ENCODE peak calls at places on chromosomes 12 and 14, in four cellular contexts. S is CD8-positive, alpha-beta T cell; N is HFF-Myc; Q is left ventricle myocardium inferior. H is an unnamed sample.

GRCh38 chr14:69711065-69711464 is 55.9 kb upstream of the SRSF5 start:
- DNase-seq in N (no peak), S (no peak), Q (peak; percentile 86), H (no peak)

GRCh38 chr14:39467889-39468524 is 35.8 kb upstream of the FBXO33 start:
- DNase-seq in S (no peak), Q (no peak), N (no peak), H (no peak)

GRCh38 chr12:99130808-99131538 is 485.9 kb downstream of the APAF1 start:
- DNase-seq in N (no peak), S (no peak), Q (no peak), H (no peak)

GRCh38 chr12:106416273-106416672 is 58.7 kb downstream of the POLR3B start:
- DNase-seq in N (no peak), Q (no peak), S (no peak), H (no peak)

GRCh38 chr12:13218641-13219040 is 22.1 kb downstream of the EMP1 start:
- DNase-seq in N (no peak), Q (no peak), S (no peak), H (no peak)

GRCh38 chr12:90801776-90802175 is 153.2 kb downstream of the CCER1 start:
- DNase-seq in N (no peak), S (no peak), Q (no peak), H (no peak)

GRCh38 chr12:63045020-63045860 is 105.8 kb downstream of the AVPR1A start:
- DNase-seq in Q (no peak), N (no peak), S (no peak), H (no peak)

GRCh38 chr12:608413-608812 is 54.8 kb downstream of the NINJ2 start:
- DNase-seq in Q (no peak), N (no peak), S (no peak), H (no peak)

GRCh38 chr12:1993341-1993740 is 10.9 kb downstream of the DCP1B start:
- DNase-seq in S (no peak), Q (no peak), N (peak; percentile 78), H (no peak)

GRCh38 chr14:101815994-101816393 is 54.5 kb downstream of the PPP2R5C start:
- DNase-seq in N (no peak), S (no peak), Q (no peak), H (no peak)

GRCh38 chr14:69580009-69580577 is 5.4 kb upstream of the CCDC177 start:
- DNase-seq in Q (no peak), S (no peak), N (no peak), H (no peak)

GRCh38 chr14:84527706-84528105 is 1002.2 kb upstream of the FLRT2 start:
- DNase-seq in N (no peak), S (no peak), Q (no peak), H (no peak)

GRCh38 chr12:124379938-124380754 is 85.3 kb downstream of the RFLNA start:
- DNase-seq in Q (peak; percentile 66), S (no peak), N (no peak), H (peak; percentile 88)

GRCh38 chr12:45583011-45583657 is 146.4 kb upstream of the ARID2 start:
- DNase-seq in N (no peak), S (no peak), Q (no peak), H (no peak)

GRCh38 chr14:75876526-75876925 is 105.3 kb downstream of the TGFB3 start:
- DNase-seq in N (no peak), S (no peak), Q (no peak), H (no peak)

GRCh38 chr12:69610126-69610525 is 581 bp downstream of the LRRC10 start:
- DNase-seq in N (no peak), Q (no peak), S (no peak), H (no peak)

GRCh38 chr12:41556176-41556575 is 368.1 kb downstream of the PDZRN4 start:
- DNase-seq in N (no peak), S (no peak), Q (no peak), H (no peak)

GRCh38 chr14:75238728-75239455 is 39.7 kb upstream of the FOS start:
- DNase-seq in Q (peak; percentile 22), N (no peak), S (no peak), H (no peak)

GRCh38 chr12:124782132-124782531 is 81.5 kb downstream of the SCARB1 start:
- DNase-seq in N (no peak), Q (no peak), S (no peak), H (no peak)

GRCh38 chr12:75699728-75700496 is 188.5 kb upstream of the KRR1 start:
- DNase-seq in Q (no peak), S (no peak), N (no peak), H (no peak)

DNA sequence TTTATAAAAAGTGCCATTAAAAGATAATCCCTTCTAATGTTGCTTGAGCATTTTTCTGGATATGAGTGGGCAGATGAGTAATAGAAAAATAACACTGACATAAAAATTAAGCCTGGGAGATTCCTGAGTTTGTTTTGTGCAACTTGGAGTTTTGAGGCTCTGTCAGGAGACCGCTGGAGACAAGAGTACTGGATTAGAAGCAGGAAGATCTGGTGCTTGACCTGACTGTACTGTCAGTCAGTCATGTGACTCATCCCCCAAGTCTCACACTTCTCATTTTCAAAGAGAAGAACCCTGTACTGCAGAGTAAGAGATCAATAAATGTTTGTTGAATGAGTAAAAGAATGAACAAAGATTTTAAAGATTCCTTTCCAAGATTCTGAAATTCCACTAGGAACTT is 29.4 kb downstream of the ANO4 start:
- DNase-seq in N (no peak), Q (no peak), S (no peak), H (no peak)
- TF ChIP-seq CTCF in N (no peak), Q (no peak), S (no peak), H (no peak)

GRCh38 chr12:65585648-65586420 is 238.4 kb upstream of the HMGA2 start:
- DNase-seq in N (no peak), Q (no peak), S (no peak), H (no peak)
- TF ChIP-seq CTCF in N (no peak), Q (no peak), S (no peak), H (no peak)

DNA sequence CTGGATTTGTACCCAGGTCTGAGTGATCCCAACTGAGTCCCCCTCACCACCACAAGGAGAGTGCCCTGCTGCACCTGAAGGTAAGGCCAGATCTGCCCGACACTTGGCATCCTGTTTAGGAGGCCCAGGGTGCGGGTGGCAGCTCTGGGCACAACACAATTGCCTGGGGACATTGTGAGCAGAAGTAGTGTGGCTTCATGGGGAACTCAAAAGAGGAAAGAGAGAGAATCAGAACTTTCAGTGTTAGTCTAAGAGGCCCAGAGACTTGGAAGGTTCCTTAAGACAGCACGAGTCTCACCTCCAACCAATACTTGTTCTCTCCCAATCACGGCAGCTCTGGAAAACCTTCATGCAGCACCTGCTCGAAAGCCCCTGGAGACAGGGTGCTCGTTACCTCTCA is 6.6 kb upstream of the SLC8B1 start:
- DNase-seq in N (no peak), Q (no peak), S (no peak), H (no peak)
- TF ChIP-seq CTCF in N (no peak), Q (no peak), S (no peak), H (no peak)

DNA sequence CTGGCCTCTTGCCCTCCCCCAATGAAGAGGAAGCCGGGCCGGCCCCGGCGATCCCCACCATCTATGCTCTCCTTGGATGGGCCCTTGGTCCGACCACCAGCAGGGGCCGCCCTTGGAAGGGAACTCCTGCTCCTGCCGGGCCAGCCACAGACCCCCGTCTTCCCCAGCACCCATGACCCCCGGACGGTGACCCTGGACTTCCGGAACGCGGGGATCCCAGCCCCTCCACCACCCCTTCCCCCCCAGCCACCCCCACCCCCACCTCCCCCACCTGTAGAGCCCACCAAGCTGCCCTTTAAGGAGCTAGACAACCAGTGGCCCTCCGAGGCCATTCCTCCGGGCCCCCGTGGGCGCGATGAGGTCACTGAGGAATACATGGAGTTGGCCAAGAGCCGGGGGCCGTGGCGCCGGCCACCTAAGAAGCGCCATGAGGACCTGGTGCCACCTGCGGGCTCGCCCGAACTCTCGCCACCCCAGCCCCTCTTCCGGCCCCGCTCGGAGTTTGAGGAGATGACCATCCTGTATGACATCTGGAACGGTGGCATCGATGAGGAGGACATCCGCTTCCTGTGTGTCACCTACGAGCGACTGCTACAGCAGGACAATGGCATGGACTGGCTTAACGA is 19.4 kb downstream of the SETD1B start:
- DNase-seq in N (no peak), S (no peak), Q (no peak), H (no peak)
- TF ChIP-seq CTCF in N (no peak), S (no peak), Q (no peak), H (no peak)

GRCh38 chr12:131702573-131702877 is 8.4 kb upstream of the SFSWAP start:
- DNase-seq in N (no peak), S (no peak), Q (no peak), H (no peak)

GRCh38 chr12:131700271-131700670 is 10.6 kb upstream of the SFSWAP start:
- DNase-seq in Q (no peak), S (no peak), N (no peak), H (no peak)

GRCh38 chr12:131701705-131702572 is 9.0 kb upstream of the SFSWAP start:
- DNase-seq in S (peak; percentile 19), N (no peak), Q (no peak), H (no peak)

GRCh38 chr12:131703161-131703560 is 7.7 kb upstream of the SFSWAP start:
- DNase-seq in S (no peak), N (no peak), Q (no peak), H (no peak)

DNA sequence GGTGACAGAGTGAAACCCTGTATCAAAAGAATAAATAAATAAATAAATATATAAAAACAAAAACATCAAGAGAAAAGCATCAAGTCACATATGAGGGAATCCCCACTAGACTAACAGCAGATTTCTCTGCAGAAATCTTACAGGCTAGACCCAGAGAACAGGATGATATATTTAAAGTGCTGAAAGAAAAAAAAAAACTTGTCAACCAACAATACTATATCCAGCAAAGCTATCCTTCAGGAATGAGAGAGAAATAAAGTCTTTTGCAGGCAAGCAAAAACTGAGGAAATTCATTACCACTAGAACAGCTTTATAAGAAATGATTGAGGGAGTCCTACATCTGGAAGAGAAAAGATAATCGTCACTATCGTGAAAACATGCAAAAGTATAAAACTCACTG is 6.4 kb upstream of the SFSWAP start:
- DNase-seq in Q (no peak), S (no peak), N (no peak), H (no peak)
- TF ChIP-seq CTCF in Q (no peak), S (no peak), N (no peak), H (no peak)